ENCODE peak calls at places on chromosomes 1 and 21, in nine cellular contexts. One of them, this sample, is unnamed.

GRCh38 chr1:101004666-101005065 is 20.9 kb downstream of the DPH5 start:
- DNase-seq in pancreas: no peak
- DNase-seq in cerebellar cortex: no peak
- DNase-seq in stromal cell of bone marrow: peak
- DNase-seq in amniotic stem cell: no peak
- DNase-seq in NCI-H526 treated with DMSO at 0.1 percent for 48 hours: no peak
- DNase-seq in NCI-H226: no peak
- DNase-seq in effector memory CD8-positive, alpha-beta T cell: no peak
- DNase-seq in T-cell: no peak
- DNase-seq in this sample: no peak

GRCh38 chr1:246748867-246749266 is 24.7 kb downstream of the SCCPDH start:
- DNase-seq in NCI-H226: peak
- DNase-seq in T-cell: no peak
- DNase-seq in NCI-H526 treated with DMSO at 0.1 percent for 48 hours: no peak
- DNase-seq in pancreas: no peak
- DNase-seq in stromal cell of bone marrow: no peak
- DNase-seq in effector memory CD8-positive, alpha-beta T cell: no peak
- DNase-seq in cerebellar cortex: no peak
- DNase-seq in amniotic stem cell: no peak
- DNase-seq in this sample: no peak

GRCh38 chr21:27077501-27077900 is 110.6 kb upstream of the ADAMTS5 start:
- DNase-seq in T-cell: no peak
- DNase-seq in cerebellar cortex: peak
- DNase-seq in NCI-H226: no peak
- DNase-seq in amniotic stem cell: no peak
- DNase-seq in pancreas: no peak
- DNase-seq in stromal cell of bone marrow: no peak
- DNase-seq in NCI-H526 treated with DMSO at 0.1 percent for 48 hours: no peak
- DNase-seq in effector memory CD8-positive, alpha-beta T cell: no peak
- DNase-seq in this sample: no peak

GRCh38 chr1:61253059-61253735 is 170.8 kb downstream of the NFIA start:
- DNase-seq in NCI-H226: peak
- DNase-seq in stromal cell of bone marrow: peak
- DNase-seq in pancreas: peak
- DNase-seq in effector memory CD8-positive, alpha-beta T cell: no peak
- DNase-seq in amniotic stem cell: no peak
- DNase-seq in cerebellar cortex: peak
- DNase-seq in NCI-H526 treated with DMSO at 0.1 percent for 48 hours: no peak
- DNase-seq in T-cell: no peak
- DNase-seq in this sample: peak

GRCh38 chr1:30372792-30373433 is 350.5 kb downstream of the MATN1 start:
- DNase-seq in cerebellar cortex: no peak
- DNase-seq in stromal cell of bone marrow: no peak
- DNase-seq in T-cell: no peak
- DNase-seq in effector memory CD8-positive, alpha-beta T cell: no peak
- DNase-seq in amniotic stem cell: no peak
- DNase-seq in NCI-H526 treated with DMSO at 0.1 percent for 48 hours: peak
- DNase-seq in pancreas: no peak
- DNase-seq in NCI-H226: no peak
- DNase-seq in this sample: no peak

GRCh38 chr1:156664949-156665411 is 12.2 kb downstream of the NES start:
- DNase-seq in stromal cell of bone marrow: no peak
- DNase-seq in NCI-H526 treated with DMSO at 0.1 percent for 48 hours: no peak
- DNase-seq in amniotic stem cell: no peak
- DNase-seq in cerebellar cortex: peak
- DNase-seq in T-cell: no peak
- DNase-seq in NCI-H226: no peak
- DNase-seq in pancreas: no peak
- DNase-seq in effector memory CD8-positive, alpha-beta T cell: no peak
- DNase-seq in this sample: no peak

GRCh38 chr1:52658795-52659194 is 25.8 kb downstream of the SHISAL2A start:
- DNase-seq in effector memory CD8-positive, alpha-beta T cell: no peak
- DNase-seq in NCI-H226: no peak
- DNase-seq in pancreas: no peak
- DNase-seq in stromal cell of bone marrow: no peak
- DNase-seq in T-cell: no peak
- DNase-seq in NCI-H526 treated with DMSO at 0.1 percent for 48 hours: no peak
- DNase-seq in amniotic stem cell: no peak
- DNase-seq in cerebellar cortex: no peak
- DNase-seq in this sample: no peak

GRCh38 chr21:42187976-42188653 is 30.8 kb upstream of the ABCG1 start:
- DNase-seq in stromal cell of bone marrow: peak
- DNase-seq in amniotic stem cell: no peak
- DNase-seq in cerebellar cortex: no peak
- DNase-seq in effector memory CD8-positive, alpha-beta T cell: peak
- DNase-seq in NCI-H526 treated with DMSO at 0.1 percent for 48 hours: no peak
- DNase-seq in pancreas: no peak
- DNase-seq in T-cell: peak
- DNase-seq in NCI-H226: no peak
- DNase-seq in this sample: no peak

GRCh38 chr1:58964880-58965279 is 181.0 kb upstream of the JUN start:
- DNase-seq in amniotic stem cell: no peak
- DNase-seq in pancreas: peak
- DNase-seq in NCI-H526 treated with DMSO at 0.1 percent for 48 hours: no peak
- DNase-seq in T-cell: no peak
- DNase-seq in cerebellar cortex: no peak
- DNase-seq in stromal cell of bone marrow: no peak
- DNase-seq in NCI-H226: peak
- DNase-seq in effector memory CD8-positive, alpha-beta T cell: no peak
- DNase-seq in this sample: no peak

GRCh38 chr1:13731897-13732296 is 31.9 kb downstream of the PRDM2 start:
- DNase-seq in NCI-H526 treated with DMSO at 0.1 percent for 48 hours: no peak
- DNase-seq in amniotic stem cell: no peak
- DNase-seq in T-cell: no peak
- DNase-seq in NCI-H226: no peak
- DNase-seq in cerebellar cortex: no peak
- DNase-seq in effector memory CD8-positive, alpha-beta T cell: no peak
- DNase-seq in pancreas: no peak
- DNase-seq in stromal cell of bone marrow: no peak
- DNase-seq in this sample: no peak

GRCh38 chr1:156845055-156845952 is 13.6 kb downstream of the INSRR start:
- DNase-seq in stromal cell of bone marrow: no peak
- DNase-seq in amniotic stem cell: no peak
- DNase-seq in T-cell: peak
- DNase-seq in NCI-H226: no peak
- DNase-seq in effector memory CD8-positive, alpha-beta T cell: no peak
- DNase-seq in cerebellar cortex: no peak
- DNase-seq in pancreas: no peak
- DNase-seq in NCI-H526 treated with DMSO at 0.1 percent for 48 hours: no peak
- DNase-seq in this sample: no peak

GRCh38 chr1:157045251-157046218 is at the start of gene ARHGEF11:
- DNase-seq in stromal cell of bone marrow: peak
- DNase-seq in effector memory CD8-positive, alpha-beta T cell: peak
- DNase-seq in NCI-H526 treated with DMSO at 0.1 percent for 48 hours: peak
- DNase-seq in pancreas: peak
- DNase-seq in amniotic stem cell: peak
- DNase-seq in T-cell: peak
- DNase-seq in NCI-H226: peak
- DNase-seq in cerebellar cortex: peak
- DNase-seq in this sample: peak

GRCh38 chr1:223738465-223739365 is 26.4 kb downstream of the CAPN2 start:
- DNase-seq in effector memory CD8-positive, alpha-beta T cell: no peak
- DNase-seq in NCI-H226: peak
- DNase-seq in T-cell: no peak
- DNase-seq in pancreas: peak
- DNase-seq in amniotic stem cell: no peak
- DNase-seq in cerebellar cortex: peak
- DNase-seq in NCI-H526 treated with DMSO at 0.1 percent for 48 hours: no peak
- DNase-seq in stromal cell of bone marrow: no peak
- DNase-seq in this sample: no peak

GRCh38 chr1:31750858-31751638 is 13.1 kb downstream of the ADGRB2 start:
- DNase-seq in amniotic stem cell: no peak
- DNase-seq in pancreas: no peak
- DNase-seq in effector memory CD8-positive, alpha-beta T cell: peak
- DNase-seq in cerebellar cortex: peak
- DNase-seq in NCI-H226: peak
- DNase-seq in T-cell: no peak
- DNase-seq in NCI-H526 treated with DMSO at 0.1 percent for 48 hours: no peak
- DNase-seq in stromal cell of bone marrow: peak
- DNase-seq in this sample: no peak

GRCh38 chr1:219201656-219202055 is 28.0 kb downstream of the LYPLAL1 start:
- DNase-seq in effector memory CD8-positive, alpha-beta T cell: no peak
- DNase-seq in cerebellar cortex: no peak
- DNase-seq in stromal cell of bone marrow: no peak
- DNase-seq in NCI-H226: no peak
- DNase-seq in amniotic stem cell: no peak
- DNase-seq in pancreas: no peak
- DNase-seq in T-cell: no peak
- DNase-seq in NCI-H526 treated with DMSO at 0.1 percent for 48 hours: no peak
- DNase-seq in this sample: no peak

GRCh38 chr1:215682232-215682631 is 115.1 kb downstream of the KCTD3 start:
- DNase-seq in NCI-H226: no peak
- DNase-seq in pancreas: no peak
- DNase-seq in NCI-H526 treated with DMSO at 0.1 percent for 48 hours: peak
- DNase-seq in stromal cell of bone marrow: no peak
- DNase-seq in amniotic stem cell: no peak
- DNase-seq in T-cell: no peak
- DNase-seq in effector memory CD8-positive, alpha-beta T cell: no peak
- DNase-seq in cerebellar cortex: peak
- DNase-seq in this sample: peak

GRCh38 chr1:38433097-38433722 is 386.6 kb upstream of the POU3F1 start:
- DNase-seq in T-cell: no peak
- DNase-seq in NCI-H526 treated with DMSO at 0.1 percent for 48 hours: no peak
- DNase-seq in NCI-H226: no peak
- DNase-seq in effector memory CD8-positive, alpha-beta T cell: no peak
- DNase-seq in pancreas: no peak
- DNase-seq in cerebellar cortex: peak
- DNase-seq in stromal cell of bone marrow: no peak
- DNase-seq in amniotic stem cell: no peak
- DNase-seq in this sample: no peak

GRCh38 chr1:228875741-228876140 is 140.5 kb downstream of the RHOU start:
- DNase-seq in NCI-H226: no peak
- DNase-seq in NCI-H526 treated with DMSO at 0.1 percent for 48 hours: no peak
- DNase-seq in amniotic stem cell: no peak
- DNase-seq in pancreas: no peak
- DNase-seq in effector memory CD8-positive, alpha-beta T cell: no peak
- DNase-seq in T-cell: no peak
- DNase-seq in cerebellar cortex: no peak
- DNase-seq in stromal cell of bone marrow: no peak
- DNase-seq in this sample: no peak

GRCh38 chr1:38657873-38658272 is 201.7 kb downstream of the RRAGC start:
- DNase-seq in amniotic stem cell: no peak
- DNase-seq in T-cell: no peak
- DNase-seq in pancreas: no peak
- DNase-seq in cerebellar cortex: no peak
- DNase-seq in NCI-H226: no peak
- DNase-seq in effector memory CD8-positive, alpha-beta T cell: no peak
- DNase-seq in NCI-H526 treated with DMSO at 0.1 percent for 48 hours: no peak
- DNase-seq in stromal cell of bone marrow: no peak
- DNase-seq in this sample: no peak

GRCh38 chr21:45286671-45287437 is 841 bp downstream of the POFUT2 start:
- DNase-seq in effector memory CD8-positive, alpha-beta T cell: no peak
- DNase-seq in NCI-H226: no peak
- DNase-seq in stromal cell of bone marrow: no peak
- DNase-seq in amniotic stem cell: no peak
- DNase-seq in NCI-H526 treated with DMSO at 0.1 percent for 48 hours: no peak
- DNase-seq in cerebellar cortex: no peak
- DNase-seq in T-cell: no peak
- DNase-seq in pancreas: no peak
- DNase-seq in this sample: no peak

GRCh38 chr21:43865471-43866181 is 603 bp downstream of the AGPAT3 start:
- DNase-seq in NCI-H226: no peak
- DNase-seq in NCI-H526 treated with DMSO at 0.1 percent for 48 hours: no peak
- DNase-seq in amniotic stem cell: peak
- DNase-seq in effector memory CD8-positive, alpha-beta T cell: peak
- DNase-seq in stromal cell of bone marrow: no peak
- DNase-seq in T-cell: peak
- DNase-seq in cerebellar cortex: no peak
- DNase-seq in pancreas: peak
- DNase-seq in this sample: no peak

GRCh38 chr1:34188985-34189384 is 12.3 kb downstream of the C1orf94 start:
- DNase-seq in stromal cell of bone marrow: no peak
- DNase-seq in amniotic stem cell: no peak
- DNase-seq in effector memory CD8-positive, alpha-beta T cell: no peak
- DNase-seq in NCI-H226: no peak
- DNase-seq in T-cell: no peak
- DNase-seq in cerebellar cortex: no peak
- DNase-seq in pancreas: no peak
- DNase-seq in NCI-H526 treated with DMSO at 0.1 percent for 48 hours: no peak
- DNase-seq in this sample: no peak

GRCh38 chr1:118711356-118711755 is 276.8 kb downstream of the TBX15 start:
- DNase-seq in NCI-H226: no peak
- DNase-seq in cerebellar cortex: no peak
- DNase-seq in stromal cell of bone marrow: no peak
- DNase-seq in effector memory CD8-positive, alpha-beta T cell: no peak
- DNase-seq in amniotic stem cell: no peak
- DNase-seq in T-cell: no peak
- DNase-seq in NCI-H526 treated with DMSO at 0.1 percent for 48 hours: no peak
- DNase-seq in pancreas: no peak
- DNase-seq in this sample: no peak

GRCh38 chr1:240515505-240515904 is 96.5 kb downstream of the GREM2 start:
- DNase-seq in pancreas: no peak
- DNase-seq in stromal cell of bone marrow: peak
- DNase-seq in T-cell: no peak
- DNase-seq in NCI-H226: peak
- DNase-seq in effector memory CD8-positive, alpha-beta T cell: no peak
- DNase-seq in NCI-H526 treated with DMSO at 0.1 percent for 48 hours: no peak
- DNase-seq in cerebellar cortex: no peak
- DNase-seq in amniotic stem cell: no peak
- DNase-seq in this sample: no peak

GRCh38 chr21:15749045-15749867 is 19.5 kb downstream of the USP25 start:
- DNase-seq in stromal cell of bone marrow: no peak
- DNase-seq in amniotic stem cell: no peak
- DNase-seq in cerebellar cortex: no peak
- DNase-seq in NCI-H226: no peak
- DNase-seq in effector memory CD8-positive, alpha-beta T cell: no peak
- DNase-seq in NCI-H526 treated with DMSO at 0.1 percent for 48 hours: no peak
- DNase-seq in pancreas: no peak
- DNase-seq in T-cell: no peak
- DNase-seq in this sample: no peak

GRCh38 chr1:61125263-61125662 is 42.9 kb downstream of the NFIA start:
- DNase-seq in effector memory CD8-positive, alpha-beta T cell: no peak
- DNase-seq in NCI-H526 treated with DMSO at 0.1 percent for 48 hours: no peak
- DNase-seq in stromal cell of bone marrow: no peak
- DNase-seq in pancreas: no peak
- DNase-seq in NCI-H226: no peak
- DNase-seq in T-cell: no peak
- DNase-seq in amniotic stem cell: no peak
- DNase-seq in cerebellar cortex: peak
- DNase-seq in this sample: no peak

GRCh38 chr1:187624812-187625542 is 796.2 kb downstream of the PLA2G4A start:
- DNase-seq in amniotic stem cell: no peak
- DNase-seq in pancreas: no peak
- DNase-seq in effector memory CD8-positive, alpha-beta T cell: no peak
- DNase-seq in stromal cell of bone marrow: no peak
- DNase-seq in cerebellar cortex: no peak
- DNase-seq in NCI-H226: no peak
- DNase-seq in T-cell: no peak
- DNase-seq in NCI-H526 treated with DMSO at 0.1 percent for 48 hours: no peak
- DNase-seq in this sample: no peak

GRCh38 chr1:29391362-29391880 is 155.1 kb downstream of the PTPRU start:
- DNase-seq in cerebellar cortex: no peak
- DNase-seq in stromal cell of bone marrow: no peak
- DNase-seq in effector memory CD8-positive, alpha-beta T cell: no peak
- DNase-seq in NCI-H526 treated with DMSO at 0.1 percent for 48 hours: no peak
- DNase-seq in amniotic stem cell: no peak
- DNase-seq in T-cell: no peak
- DNase-seq in pancreas: no peak
- DNase-seq in NCI-H226: no peak
- DNase-seq in this sample: no peak

GRCh38 chr1:25771246-25772114 is 28.5 kb upstream of the SELENON start:
- DNase-seq in amniotic stem cell: no peak
- DNase-seq in pancreas: peak
- DNase-seq in cerebellar cortex: peak
- DNase-seq in stromal cell of bone marrow: no peak
- DNase-seq in NCI-H226: no peak
- DNase-seq in T-cell: peak
- DNase-seq in effector memory CD8-positive, alpha-beta T cell: no peak
- DNase-seq in NCI-H526 treated with DMSO at 0.1 percent for 48 hours: peak
- DNase-seq in this sample: no peak

GRCh38 chr1:37989381-37989930 is 366 bp downstream of the SF3A3 start:
- DNase-seq in T-cell: no peak
- DNase-seq in cerebellar cortex: peak
- DNase-seq in effector memory CD8-positive, alpha-beta T cell: no peak
- DNase-seq in NCI-H526 treated with DMSO at 0.1 percent for 48 hours: no peak
- DNase-seq in pancreas: peak
- DNase-seq in amniotic stem cell: no peak
- DNase-seq in stromal cell of bone marrow: no peak
- DNase-seq in NCI-H226: no peak
- DNase-seq in this sample: peak

GRCh38 chr21:29181799-29182470 is 51.5 kb downstream of the MAP3K7CL start:
- DNase-seq in pancreas: no peak
- DNase-seq in amniotic stem cell: peak
- DNase-seq in NCI-H226: peak
- DNase-seq in NCI-H526 treated with DMSO at 0.1 percent for 48 hours: no peak
- DNase-seq in T-cell: no peak
- DNase-seq in cerebellar cortex: no peak
- DNase-seq in stromal cell of bone marrow: peak
- DNase-seq in effector memory CD8-positive, alpha-beta T cell: no peak
- DNase-seq in this sample: no peak